ENCODE peak calls at places on chromosomes 11 and 22, in four cellular contexts. U, J, H and D are unnamed samples.

GRCh38 chr22:22657712-22658111 is 13.3 kb downstream of the GGTLC2 start:
- DNase-seq in J (no peak), H (no peak), U (no peak), D (no peak)

GRCh38 chr22:25827415-25827814 is 85.4 kb downstream of the MYO18B start:
- DNase-seq in H (no peak), U (no peak), J (no peak), D (no peak)

GRCh38 chr11:67609316-67609715 is 2.6 kb downstream of the NDUFV1 start:
- DNase-seq in H (no peak), U (no peak), J (no peak), D (no peak)

GRCh38 chr11:126112547-126112946 is 49.9 kb upstream of the CDON start:
- DNase-seq in U (no peak), H (no peak), J (peak; percentile 26), D (no peak)

GRCh38 chr22:33923660-33924246 is 3.5 kb upstream of the LARGE1 start:
- DNase-seq in U (peak; percentile 75), H (peak; percentile 59), J (peak; percentile 33), D (peak; percentile 88)

GRCh38 chr11:75654314-75654713 is 14.5 kb downstream of the MAP6 start:
- DNase-seq in J (no peak), H (no peak), U (no peak), D (no peak)

GRCh38 chr22:46007003-46007847 is 30.3 kb upstream of the WNT7B start:
- DNase-seq in U (peak; percentile 77), H (peak; percentile 69), J (no peak), D (peak; percentile 50)

GRCh38 chr22:38715176-38715764 is 9.5 kb downstream of the GTPBP1 start:
- DNase-seq in H (no peak), J (no peak), U (no peak), D (no peak)

GRCh38 chr22:38570841-38571364 is 920 bp upstream of the DMC1 start:
- DNase-seq in U (peak; percentile 40), J (no peak), H (peak; percentile 45), D (peak; percentile 58)

GRCh38 chr11:114326776-114327175 is 30.6 kb downstream of the NNMT start:
- DNase-seq in J (no peak), H (no peak), U (no peak), D (no peak)

GRCh38 chr11:47350315-47350714 is 2.2 kb downstream of the MYBPC3 start:
- DNase-seq in J (no peak), U (no peak), H (peak; percentile 7), D (no peak)

DNA sequence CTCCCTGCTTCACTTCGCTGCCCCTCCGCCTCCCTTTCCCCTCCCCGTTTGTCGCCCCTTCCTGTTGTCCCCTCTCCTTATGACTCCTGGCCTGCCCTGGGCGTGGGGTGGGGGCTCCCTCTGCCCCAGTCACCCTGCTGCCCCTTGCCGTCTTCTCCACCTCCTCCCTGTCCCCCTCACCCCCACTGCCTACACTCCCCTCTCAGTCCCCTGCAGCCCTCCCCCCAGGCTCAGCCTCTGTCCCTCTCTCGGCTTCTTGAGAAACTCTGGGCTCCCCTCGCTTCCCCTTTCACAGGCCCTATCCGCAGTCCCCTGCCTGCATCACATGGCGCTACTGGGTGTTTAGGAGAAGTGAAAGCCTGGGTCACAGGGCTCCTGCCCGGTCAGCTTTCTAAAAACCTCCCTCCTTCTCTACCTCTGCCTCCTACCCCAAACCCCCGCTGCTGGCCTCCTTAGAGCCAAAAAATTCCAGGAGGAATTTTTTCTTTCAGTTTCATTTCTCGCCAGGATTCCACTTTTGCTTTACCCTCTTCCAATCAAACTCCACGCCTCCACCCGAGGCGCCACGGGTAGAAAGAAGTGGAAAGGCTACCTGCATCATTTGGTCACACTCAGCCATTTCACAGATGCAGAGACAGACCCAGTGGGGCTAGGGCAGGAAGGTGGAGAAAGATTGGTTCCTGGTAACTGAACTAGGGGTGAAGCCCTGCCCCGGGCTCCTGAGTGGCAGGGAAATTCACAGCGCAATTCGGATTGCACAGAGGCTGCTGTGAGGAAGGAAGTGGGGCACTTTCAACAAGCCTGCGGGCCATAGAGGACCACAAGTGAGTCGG is at the start of gene SLC15A3:
- DNase-seq in J (peak; percentile 46), U (peak; percentile 62), H (peak; percentile 70), D (peak; percentile 67)
- H3K4me3 ChIP-seq in J (peak within 1 kb of the TSS; percentile 66), U (peak within 1 kb of the TSS; percentile 16), H (peak within 1 kb of the TSS; percentile 58), D (peak within 1 kb of the TSS; percentile 46)

GRCh38 chr11:62889484-62890437 is 9.1 kb downstream of the SLC3A2 start:
- DNase-seq in J (no peak), U (no peak), H (no peak), D (no peak)
- TF ChIP-seq POLR2A in J (no peak), U (no peak), H (no peak), D (no peak)

DNA sequence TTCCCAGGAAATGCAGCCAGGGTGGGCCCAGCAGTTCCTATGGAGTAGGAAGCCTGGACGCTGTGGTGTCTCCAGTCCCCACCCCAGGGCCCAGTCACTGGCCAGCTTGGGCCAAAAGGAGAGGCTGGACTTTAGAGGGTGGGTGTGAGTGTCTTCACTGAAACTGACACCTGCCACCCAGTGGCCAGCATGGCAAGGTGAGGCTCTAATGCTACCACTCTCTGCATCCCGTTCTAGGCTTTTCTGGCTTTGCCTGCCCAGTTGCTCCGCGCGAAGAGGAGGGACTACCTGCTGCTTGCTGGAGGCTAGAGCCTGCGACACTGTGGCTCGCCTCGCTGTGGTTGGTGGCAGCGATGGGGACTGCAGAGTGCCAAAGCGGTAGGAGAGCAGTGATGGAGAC is 35.4 kb downstream of the C22orf42 start:
- DNase-seq in U (no peak), H (no peak), J (no peak), D (no peak)
- TF ChIP-seq CTCF in U (no peak), H (no peak), J (no peak), D (no peak)

GRCh38 chr22:47089374-47089773 is 326.9 kb downstream of the TBC1D22A start:
- DNase-seq in U (no peak), J (no peak), H (no peak), D (no peak)

GRCh38 chr22:47091241-47091691 is 328.8 kb downstream of the TBC1D22A start:
- DNase-seq in H (no peak), J (no peak), U (no peak), D (peak; percentile 38)

GRCh38 chr22:47089796-47090460 is 327.5 kb downstream of the TBC1D22A start:
- DNase-seq in J (no peak), H (no peak), U (no peak), D (no peak)

GRCh38 chr22:47091921-47092700 is 329.7 kb downstream of the TBC1D22A start:
- DNase-seq in U (no peak), H (no peak), J (no peak), D (no peak)

DNA sequence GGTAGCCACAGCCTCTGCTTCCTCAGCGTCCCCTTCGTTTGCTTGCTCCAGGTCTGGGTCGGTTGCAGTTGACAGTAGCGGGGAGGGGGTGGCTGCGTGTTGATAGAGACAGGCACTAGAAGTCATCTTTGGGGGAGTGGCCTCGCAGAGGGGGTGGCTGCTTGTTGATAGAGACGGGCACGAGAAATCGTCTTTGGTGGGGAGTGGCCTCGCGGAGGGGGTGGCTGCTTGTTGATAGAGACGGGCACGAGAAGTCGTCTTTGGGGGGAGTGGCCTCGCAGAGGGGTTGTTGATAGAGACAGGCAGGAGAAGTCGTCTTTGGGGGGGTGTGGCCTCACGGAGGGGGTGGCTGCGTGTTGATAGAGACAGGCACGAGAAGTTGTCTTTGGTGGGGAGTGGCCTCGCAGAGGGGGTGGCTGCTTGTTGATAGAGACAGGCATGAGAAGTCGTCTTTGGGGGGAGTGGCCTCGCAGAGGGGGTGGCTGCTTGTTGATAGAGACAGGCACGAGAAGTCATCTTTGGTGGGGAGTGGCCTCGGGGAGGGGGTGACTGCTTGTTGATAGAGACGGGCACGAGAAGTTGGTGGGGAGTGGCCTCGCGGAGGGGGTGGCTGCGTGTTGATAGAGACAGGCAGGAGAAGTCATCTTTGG is 328.3 kb downstream of the TBC1D22A start:
- DNase-seq in H (no peak), U (peak; percentile 34), J (no peak), D (peak; percentile 47)
- H3K4me3 ChIP-seq in H (peak overlapping the region; percentile 12), U (peak overlapping the region; percentile 22), J (peak overlapping the region; percentile 38), D (peak overlapping the region; percentile 20)

DNA sequence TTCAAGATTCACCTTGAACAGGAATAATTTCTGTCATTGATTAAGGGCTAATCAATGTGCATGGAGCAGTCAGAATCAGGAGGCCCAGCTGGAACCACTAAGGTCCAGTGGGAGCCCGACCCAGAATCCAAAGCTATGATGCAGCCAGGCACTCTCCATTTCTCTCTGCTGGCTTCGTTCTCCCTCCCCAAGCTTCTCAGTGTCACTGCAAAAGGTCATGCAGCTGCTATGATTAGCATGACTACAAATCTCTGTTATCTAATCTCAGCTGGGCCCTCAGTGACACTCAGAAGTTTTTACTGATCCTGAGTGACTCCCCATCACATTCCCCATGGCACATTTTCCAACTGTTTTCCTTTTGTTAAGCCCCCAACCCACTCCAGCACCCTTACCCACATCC is 31.1 kb upstream of the PRSS23 start:
- DNase-seq in J (no peak), U (peak; percentile 48), H (no peak), D (no peak)
- TF ChIP-seq POLR2A in J (no peak), U (no peak), H (no peak), D (no peak)